ENCODE peak calls at places on chromosomes 16 and 17, in four cellular contexts. One of them, this sample, is unnamed.

GRCh38 chr16:85820604-85821372 is 21.3 kb downstream of the COX4I1 start:
- DNase-seq in K562: no peak
- DNase-seq in HepG2: no peak
- DNase-seq in GM12878: no peak
- DNase-seq in this sample: no peak

GRCh38 chr17:68184816-68185436 is 62.9 kb upstream of the AMZ2 start:
- DNase-seq in K562: no peak
- DNase-seq in HepG2: no peak
- DNase-seq in GM12878: no peak
- DNase-seq in this sample: no peak

GRCh38 chr16:56505174-56505573 is 14.7 kb downstream of the BBS2 start:
- DNase-seq in K562: no peak
- DNase-seq in HepG2: no peak
- DNase-seq in GM12878: no peak
- DNase-seq in this sample: no peak

GRCh38 chr16:31577411-31577810 is 49.7 kb downstream of the AHSP start:
- DNase-seq in K562: no peak
- DNase-seq in HepG2: no peak
- DNase-seq in GM12878: no peak
- DNase-seq in this sample: no peak

GRCh38 chr16:71965223-71965622 is 35.0 kb downstream of the PKD1L3 start:
- DNase-seq in K562: no peak
- DNase-seq in HepG2: peak
- DNase-seq in GM12878: no peak
- DNase-seq in this sample: no peak

GRCh38 chr17:13114601-13115024 is 96.8 kb upstream of the ELAC2 start:
- DNase-seq in K562: peak
- DNase-seq in HepG2: peak
- DNase-seq in GM12878: no peak
- DNase-seq in this sample: peak

GRCh38 chr17:47999612-48000011 is 28.7 kb downstream of the CDK5RAP3 start:
- DNase-seq in K562: no peak
- DNase-seq in HepG2: no peak
- DNase-seq in GM12878: no peak
- DNase-seq in this sample: no peak

GRCh38 chr17:81294512-81295030 is 536 bp downstream of the SLC38A10 start:
- DNase-seq in K562: peak
- DNase-seq in HepG2: no peak
- DNase-seq in GM12878: no peak
- DNase-seq in this sample: peak

GRCh38 chr16:84207869-84208268 is 16.9 kb downstream of the ADAD2 start:
- DNase-seq in K562: no peak
- DNase-seq in HepG2: no peak
- DNase-seq in GM12878: no peak
- DNase-seq in this sample: no peak
- TF ChIP-seq SP1 in K562: no peak
- TF ChIP-seq SP1 in HepG2: no peak
- TF ChIP-seq SP1 in GM12878: no peak
- TF ChIP-seq SP1 in this sample: no peak

GRCh38 chr17:58060596-58061191 is 22.5 kb upstream of the DYNLL2 start:
- DNase-seq in K562: no peak
- DNase-seq in HepG2: no peak
- DNase-seq in GM12878: no peak
- DNase-seq in this sample: no peak
- TF ChIP-seq FOXM1 in K562: no peak
- TF ChIP-seq FOXM1 in HepG2: no peak
- TF ChIP-seq FOXM1 in GM12878: no peak
- TF ChIP-seq FOXM1 in this sample: no peak

DNA sequence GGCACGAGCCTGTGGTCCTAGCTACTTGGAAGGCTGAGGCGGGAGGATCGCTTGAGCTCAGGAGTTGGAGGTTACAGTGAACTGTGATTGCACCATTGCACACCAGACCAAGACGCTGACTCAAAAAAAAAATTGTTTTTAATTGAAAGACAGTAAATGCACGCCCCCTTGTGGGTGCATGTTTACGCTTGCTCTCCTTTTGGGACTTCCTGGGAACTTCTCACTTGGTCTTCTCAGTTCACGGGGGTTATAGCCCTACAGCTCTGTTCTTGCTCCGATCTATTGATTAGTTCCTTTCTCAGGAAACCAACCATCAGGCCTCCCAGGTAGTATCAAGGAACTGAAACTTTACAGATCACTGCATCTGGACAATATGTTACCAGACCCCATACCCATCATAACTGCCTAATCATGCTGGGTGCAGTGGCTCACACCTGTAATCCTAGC is 14.2 kb upstream of the RIPOR1 start:
- DNase-seq in K562: peak
- DNase-seq in HepG2: peak
- DNase-seq in GM12878: peak
- DNase-seq in this sample: peak
- TF ChIP-seq BHLHE40 in K562: no peak
- TF ChIP-seq BHLHE40 in HepG2: no peak
- TF ChIP-seq BHLHE40 in GM12878: peak
- TF ChIP-seq BHLHE40 in this sample: no peak

GRCh38 chr17:39754958-39755549 is 17.3 kb downstream of the GRB7 start:
- DNase-seq in K562: no peak
- DNase-seq in HepG2: no peak
- DNase-seq in GM12878: no peak
- DNase-seq in this sample: no peak

GRCh38 chr17:39754161-39754957 is 16.6 kb downstream of the GRB7 start:
- DNase-seq in K562: peak
- DNase-seq in HepG2: peak
- DNase-seq in GM12878: peak
- DNase-seq in this sample: peak

GRCh38 chr17:39751637-39752036 is 13.9 kb downstream of the GRB7 start:
- DNase-seq in K562: no peak
- DNase-seq in HepG2: no peak
- DNase-seq in GM12878: no peak
- DNase-seq in this sample: no peak

GRCh38 chr17:39752241-39752831 is 14.6 kb downstream of the GRB7 start:
- DNase-seq in K562: no peak
- DNase-seq in HepG2: no peak
- DNase-seq in GM12878: no peak
- DNase-seq in this sample: no peak

DNA sequence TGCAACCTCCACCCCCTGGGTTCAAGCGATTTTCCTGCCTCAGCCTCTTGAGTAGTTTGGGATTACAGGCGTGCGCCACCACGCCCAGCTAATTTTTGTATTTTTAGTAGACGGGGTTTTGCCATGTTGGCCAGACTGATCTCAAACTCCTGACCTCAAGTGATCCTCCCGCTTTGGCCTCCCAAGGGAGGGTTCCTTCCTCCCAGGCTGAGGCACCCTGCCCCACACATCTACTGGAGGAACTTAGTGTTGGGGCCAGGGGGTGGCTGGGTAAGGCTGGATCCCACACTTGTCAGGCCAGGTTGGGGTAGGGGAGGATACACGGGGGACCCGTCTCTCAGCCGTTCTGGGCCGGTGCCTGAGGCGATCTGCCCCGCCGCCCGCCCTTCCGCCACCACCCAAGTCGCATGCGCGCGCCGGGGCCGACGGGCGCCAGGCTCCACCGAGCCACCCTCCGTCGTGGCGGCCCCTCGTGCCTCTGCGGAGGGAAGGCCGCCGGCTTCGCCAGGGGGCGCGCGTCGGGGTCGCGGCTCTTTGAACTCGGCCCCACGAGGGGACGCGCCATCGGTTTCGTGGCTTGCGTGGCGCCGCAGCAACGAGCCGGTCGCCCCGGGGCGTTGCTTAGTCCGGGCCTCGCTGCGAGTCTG is 15.9 kb downstream of the GRB7 start:
- DNase-seq in K562: no peak
- DNase-seq in HepG2: no peak
- DNase-seq in GM12878: no peak
- DNase-seq in this sample: peak
- TF ChIP-seq SP1 in K562: no peak
- TF ChIP-seq SP1 in HepG2: no peak
- TF ChIP-seq SP1 in GM12878: no peak
- TF ChIP-seq SP1 in this sample: no peak

GRCh38 chr16:23532448-23532847 is 22.2 kb upstream of the GGA2 start:
- DNase-seq in K562: no peak
- DNase-seq in HepG2: no peak
- DNase-seq in GM12878: no peak
- DNase-seq in this sample: no peak

GRCh38 chr16:23527961-23528634 is 17.8 kb upstream of the GGA2 start:
- DNase-seq in K562: no peak
- DNase-seq in HepG2: peak
- DNase-seq in GM12878: no peak
- DNase-seq in this sample: no peak

GRCh38 chr16:23528635-23529016 is 18.3 kb upstream of the GGA2 start:
- DNase-seq in K562: no peak
- DNase-seq in HepG2: no peak
- DNase-seq in GM12878: no peak
- DNase-seq in this sample: no peak

GRCh38 chr16:23534868-23535860 is 22.0 kb downstream of the EARS2 start:
- DNase-seq in K562: no peak
- DNase-seq in HepG2: no peak
- DNase-seq in GM12878: no peak
- DNase-seq in this sample: no peak

DNA sequence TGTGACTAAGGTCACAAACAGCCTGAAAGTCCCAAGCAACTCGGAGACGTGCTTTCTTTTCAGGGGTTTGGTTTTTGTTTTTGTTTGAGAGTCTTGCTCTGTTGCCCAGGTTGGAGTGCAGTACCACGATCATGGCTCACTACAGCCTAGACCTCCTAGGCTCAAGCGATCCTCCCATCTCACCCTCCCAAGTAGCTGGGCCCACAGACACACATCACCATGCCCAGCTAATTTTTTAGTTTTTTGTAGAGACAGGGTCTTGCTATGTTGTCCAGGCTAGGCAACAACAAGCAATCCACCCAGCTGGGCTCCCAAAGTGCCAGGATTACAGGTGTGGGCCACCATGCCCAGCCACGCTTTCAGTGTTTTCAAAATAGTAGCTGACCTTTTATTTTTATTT is 19.8 kb upstream of the GGA2 start:
- DNase-seq in K562: no peak
- DNase-seq in HepG2: no peak
- DNase-seq in GM12878: no peak
- DNase-seq in this sample: no peak
- TF ChIP-seq FOXM1 in K562: no peak
- TF ChIP-seq FOXM1 in HepG2: no peak
- TF ChIP-seq FOXM1 in GM12878: no peak
- TF ChIP-seq FOXM1 in this sample: no peak

GRCh38 chr16:12321363-12321762 is 344.8 kb downstream of the SNX29 start:
- DNase-seq in K562: no peak
- DNase-seq in HepG2: peak
- DNase-seq in GM12878: no peak
- DNase-seq in this sample: no peak
- TF ChIP-seq BHLHE40 in K562: no peak
- TF ChIP-seq BHLHE40 in HepG2: no peak
- TF ChIP-seq BHLHE40 in GM12878: no peak
- TF ChIP-seq BHLHE40 in this sample: no peak

DNA sequence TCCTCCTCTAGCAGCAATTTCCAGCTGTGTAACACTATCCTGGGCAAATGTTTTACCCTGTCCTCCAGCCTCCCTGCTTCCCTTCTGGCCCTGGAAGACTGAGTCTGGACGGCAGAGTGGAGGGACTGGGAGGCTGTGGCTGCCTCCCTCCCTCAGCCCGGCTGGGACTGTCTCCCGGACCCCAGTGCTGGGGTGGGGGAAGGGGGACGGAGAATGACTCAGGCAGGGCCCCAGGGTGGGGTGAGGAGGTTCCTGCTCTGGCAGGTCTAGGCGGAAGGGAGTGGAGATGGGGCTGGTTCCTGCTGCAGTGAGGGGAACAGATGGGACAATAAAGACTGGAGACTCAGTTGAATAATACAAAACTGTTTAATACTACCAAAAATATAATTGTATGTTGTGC is 2.1 kb downstream of the SOX15 start:
- DNase-seq in K562: peak
- DNase-seq in HepG2: no peak
- DNase-seq in GM12878: no peak
- DNase-seq in this sample: no peak
- TF ChIP-seq SP1 in K562: no peak
- TF ChIP-seq SP1 in HepG2: no peak
- TF ChIP-seq SP1 in GM12878: no peak
- TF ChIP-seq SP1 in this sample: no peak

GRCh38 chr17:861364-861763 is 79.2 kb downstream of the MRM3 start:
- DNase-seq in K562: no peak
- DNase-seq in HepG2: no peak
- DNase-seq in GM12878: no peak
- DNase-seq in this sample: no peak
- TF ChIP-seq FOXM1 in K562: no peak
- TF ChIP-seq FOXM1 in HepG2: no peak
- TF ChIP-seq FOXM1 in GM12878: no peak
- TF ChIP-seq FOXM1 in this sample: no peak

DNA sequence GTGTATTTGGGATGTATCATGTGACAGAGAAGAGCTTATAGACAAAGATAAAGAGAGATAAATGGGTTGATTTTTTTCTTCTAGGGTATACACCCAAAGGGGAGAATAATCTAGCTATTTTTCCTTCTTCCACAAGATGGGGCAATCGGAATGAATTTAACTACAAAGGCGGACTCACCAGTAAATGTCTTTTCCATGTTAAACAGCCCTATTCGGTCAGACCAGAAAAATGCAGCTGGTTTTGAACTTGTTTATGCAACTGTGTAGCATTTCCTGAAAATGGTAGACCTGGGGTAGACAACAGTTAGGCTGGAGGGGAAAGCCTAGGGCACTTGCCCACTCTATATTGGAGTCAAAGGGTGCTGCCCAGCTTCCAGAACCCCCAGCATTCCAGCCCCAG is 477.1 kb downstream of the TOX3 start:
- DNase-seq in K562: no peak
- DNase-seq in HepG2: peak
- DNase-seq in GM12878: no peak
- DNase-seq in this sample: peak
- TF ChIP-seq BHLHE40 in K562: no peak
- TF ChIP-seq BHLHE40 in HepG2: no peak
- TF ChIP-seq BHLHE40 in GM12878: no peak
- TF ChIP-seq BHLHE40 in this sample: no peak

This sample was measured in HEK293T.